ENCODE peak calls at places on chromosomes 3 and 15, in five cellular contexts. L is COR-L47; Y is naive thymus-derived CD4-positive, alpha-beta T cell; O is anterior cingulate cortex; Z is RWPE1. T is an unnamed sample.

GRCh38 chr3:81579744-81580143 is 181.7 kb downstream of the GBE1 start:
- DNase-seq in L (peak; percentile 21), Y (no peak), O (no peak), Z (no peak), T (no peak)

GRCh38 chr3:102104093-102104492 is 254.8 kb downstream of the NFKBIZ start:
- DNase-seq in L (no peak), Y (no peak), O (no peak), Z (no peak), T (no peak)

GRCh38 chr3:73408597-73408996 is 216.1 kb downstream of the PDZRN3 start:
- DNase-seq in L (no peak), Y (no peak), O (no peak), Z (no peak), T (no peak)

GRCh38 chr15:39774688-39775267 is 7.9 kb downstream of the FSIP1 start:
- DNase-seq in L (no peak), Y (peak; percentile 47), O (no peak), Z (no peak), T (peak; percentile 48)

GRCh38 chr3:195546130-195546560 is 3.0 kb upstream of the PPP1R2 start:
- DNase-seq in L (no peak), Y (no peak), O (peak; percentile 63), Z (peak; percentile 82), T (peak; percentile 42)

GRCh38 chr3:37962906-37963486 is 27.6 kb upstream of the VILL start:
- DNase-seq in L (no peak), Y (no peak), O (no peak), Z (no peak), T (no peak)

GRCh38 chr3:182710557-182711157 is 82.6 kb upstream of the ATP11B start:
- DNase-seq in L (peak; percentile 37), Y (peak; percentile 23), O (no peak), Z (peak; percentile 30), T (no peak)

GRCh38 chr15:93932164-93932776 is 299.1 kb upstream of the MCTP2 start:
- DNase-seq in L (no peak), Y (no peak), O (no peak), Z (no peak), T (no peak)

GRCh38 chr3:54870423-54870822 is 57.4 kb downstream of the LRTM1 start:
- DNase-seq in L (no peak), Y (no peak), O (peak; percentile 6), Z (peak; percentile 62), T (no peak)

GRCh38 chr3:161890147-161890625 is 393.6 kb downstream of the OTOL1 start:
- DNase-seq in L (no peak), Y (no peak), O (no peak), Z (peak; percentile 39), T (no peak)

T was measured in activated CD4-positive, alpha-beta T cell treated with anti-CD3 and anti-CD28 coated beads for 48 hours.